ENCODE peak calls at places on chromosomes 5 and 9, in four cellular contexts. I is tibial nerve, H is hepatocyte, G is lower lobe of right lung. C is an unnamed sample.

GRCh38 chr5:58012801-58013315 is 447.0 kb downstream of the PLK2 start:
- DNase-seq in H (peak; percentile 0), I (no peak), G (no peak), C (no peak)

GRCh38 chr5:1765141-1765879 is 34.3 kb downstream of the MRPL36 start:
- DNase-seq in G (peak; percentile 36), H (no peak), I (no peak), C (peak; percentile 21)

GRCh38 chr5:66440202-66440680 is 156.0 kb upstream of the MAST4 start:
- DNase-seq in I (no peak), G (no peak), H (peak; percentile 8), C (no peak)

GRCh38 chr5:131747180-131748105 is 49.4 kb downstream of the FNIP1 start:
- DNase-seq in G (no peak), H (no peak), I (no peak), C (no peak)

GRCh38 chr5:80190960-80191359 is 64.9 kb downstream of the SERINC5 start:
- DNase-seq in I (no peak), G (no peak), H (no peak), C (no peak)

GRCh38 chr5:127536687-127537086 is 19.2 kb downstream of the PRRC1 start:
- DNase-seq in H (no peak), I (no peak), G (no peak), C (no peak)

GRCh38 chr9:81878530-81878929 is 49.7 kb upstream of the SPATA31D4 start:
- DNase-seq in I (no peak), H (no peak), G (no peak), C (no peak)

GRCh38 chr5:89948977-89949376 is 460.6 kb downstream of the CETN3 start:
- DNase-seq in G (no peak), H (no peak), I (no peak), C (no peak)

GRCh38 chr5:4553968-4554367 is 586.2 kb upstream of the ADAMTS16 start:
- DNase-seq in I (no peak), H (no peak), G (no peak), C (no peak)

GRCh38 chr5:137095597-137095996 is 403.5 kb downstream of the SPOCK1 start:
- DNase-seq in I (no peak), H (no peak), G (no peak), C (no peak)

GRCh38 chr5:117892360-117892759 is 1096.0 kb downstream of the DTWD2 start:
- DNase-seq in H (no peak), I (no peak), G (no peak), C (no peak)

GRCh38 chr5:55908804-55909203 is 57.6 kb downstream of the IL31RA start:
- DNase-seq in H (no peak), G (no peak), I (no peak), C (no peak)

GRCh38 chr9:131851414-131851813 is 111.5 kb upstream of the RAPGEF1 start:
- DNase-seq in I (no peak), H (no peak), G (no peak), C (peak; percentile 63)

GRCh38 chr9:115694014-115694413 is 459.6 kb upstream of the PAPPA start:
- DNase-seq in G (no peak), I (no peak), H (peak; percentile 64), C (peak; percentile 38)

GRCh38 chr9:8329561-8330283 is 530.1 kb upstream of the DMAC1 start:
- DNase-seq in H (peak; percentile 34), G (no peak), I (no peak), C (no peak)

GRCh38 chr9:83299556-83299955 is 236.6 kb upstream of the RASEF start:
- DNase-seq in G (no peak), I (no peak), H (peak; percentile 8), C (no peak)

GRCh38 chr9:109730228-109730627 is 49.8 kb upstream of the PALM2AKAP2 start:
- DNase-seq in H (peak; percentile 20), G (no peak), I (no peak), C (no peak)

GRCh38 chr9:137308102-137308619 is 6.1 kb upstream of the NRARP start:
- DNase-seq in I (no peak), G (no peak), H (peak; percentile 26), C (no peak)

GRCh38 chr5:171055881-171056454 is 194.2 kb downstream of the RANBP17 start:
- DNase-seq in I (no peak), G (no peak), H (no peak), C (no peak)
- TF ChIP-seq CTCF in I (no peak), G (no peak), H (no peak), C (no peak)

GRCh38 chr5:52837068-52837467 is 49.4 kb downstream of the ITGA1 start:
- DNase-seq in H (no peak), G (no peak), I (no peak), C (no peak)
- H3K4me3 ChIP-seq in H (no peak overlapping the region), G (no peak overlapping the region), I (no peak overlapping the region), C (no peak overlapping the region)

DNA sequence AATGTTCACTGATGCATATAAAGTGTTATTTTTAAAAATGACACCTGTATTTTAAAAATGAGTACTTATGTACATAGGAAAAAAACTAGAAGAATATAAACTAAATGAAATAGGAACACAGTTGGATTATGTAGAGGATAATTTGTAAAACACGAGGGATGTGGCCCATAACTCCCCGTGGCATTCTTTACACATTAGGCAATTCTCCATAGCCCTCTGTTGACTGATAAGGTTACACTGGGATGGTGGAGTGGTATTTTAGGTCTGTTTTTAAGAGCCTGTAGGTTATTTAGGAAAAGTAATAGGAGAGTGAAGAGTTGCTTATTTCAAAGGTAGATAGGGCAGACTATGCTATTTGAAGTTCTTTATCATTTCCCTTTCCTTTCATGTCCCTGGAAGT is 1.8 kb downstream of the CAVIN4 start:
- DNase-seq in I (no peak), H (no peak), G (no peak), C (no peak)
- H3K36me3 ChIP-seq in I (no peaks in the 10 kb centered on the region), H (no peaks in the 10 kb centered on the region), G (no peaks in the 10 kb centered on the region), C (no peaks in the 10 kb centered on the region)

DNA sequence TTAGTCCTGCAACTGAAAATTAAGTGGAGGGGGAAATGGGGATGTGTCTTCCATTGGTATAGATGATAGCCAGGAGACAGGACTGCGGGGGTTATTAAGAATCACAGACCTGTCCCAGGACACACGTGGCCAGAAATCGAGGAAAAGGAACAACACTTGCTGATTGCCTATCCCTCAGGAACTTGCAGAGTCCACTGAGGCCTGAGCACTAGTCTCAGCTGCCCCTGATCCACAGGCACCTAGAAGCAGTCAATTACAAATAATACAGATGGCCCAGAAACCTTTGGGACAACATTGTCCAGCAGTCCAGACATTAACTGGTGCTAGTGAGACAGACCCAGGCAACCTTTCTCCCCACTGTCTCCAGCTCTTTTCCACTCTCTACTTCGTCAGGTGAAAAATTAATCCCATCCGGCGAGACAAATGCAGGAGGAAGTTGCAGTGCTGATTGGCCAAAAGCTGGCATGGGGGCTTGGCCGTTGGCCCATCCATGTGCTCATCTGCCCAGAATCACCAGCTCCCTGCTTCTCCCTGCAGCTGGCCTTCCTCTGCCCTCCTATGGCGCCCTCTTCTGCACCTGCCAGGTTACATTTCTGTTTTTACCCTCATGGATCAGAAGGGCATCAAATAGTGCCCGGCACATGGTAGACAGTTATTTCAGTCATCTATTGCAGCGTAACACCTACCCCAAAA is 3.5 kb upstream of the B4GALT1 start:
- DNase-seq in G (peak; percentile 70), H (no peak), I (peak; percentile 46), C (peak; percentile 36)
- TF ChIP-seq CTCF in G (peak; percentile 54), H (peak; percentile 29), I (peak; percentile 21), C (peak; percentile 37)

DNA sequence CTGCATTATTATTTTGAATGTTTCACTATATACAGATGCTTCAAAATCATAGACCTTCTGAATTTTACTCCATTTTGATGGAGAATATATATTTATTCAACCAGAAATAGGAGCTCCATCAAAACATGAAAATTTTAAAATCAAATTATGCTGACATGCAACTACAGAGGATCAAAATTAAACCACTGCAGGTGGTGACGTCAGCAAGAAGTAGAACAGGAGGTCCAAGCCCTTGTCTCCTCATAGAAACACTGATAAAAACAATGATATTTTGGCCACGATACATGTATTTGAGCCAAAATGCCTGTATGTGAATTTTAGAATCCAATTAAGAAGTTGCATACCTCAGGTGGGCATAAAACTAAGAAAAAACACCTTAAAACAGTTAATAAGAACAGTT is 236.6 kb upstream of the FBXL7 start:
- DNase-seq in H (no peak), I (no peak), G (no peak), C (no peak)
- H3K4me3 ChIP-seq in H (no peak overlapping the region), I (no peak overlapping the region), G (no peak overlapping the region), C (no peak overlapping the region)

GRCh38 chr5:177462702-177463101 is 10.7 kb downstream of the DBN1 start:
- DNase-seq in H (no peak), G (no peak), I (no peak), C (no peak)
- H3K36me3 ChIP-seq in H (peaks cover 5% of the 10 kb centered on the region), G (peaks cover 43% of the 10 kb centered on the region), I (peaks cover 92% of the 10 kb centered on the region), C (peaks cover 7% of the 10 kb centered on the region)

C was measured in Caco-2.